ENCODE peak calls at places on chromosomes 5 and 9, in eight cellular contexts. L is foreskin keratinocyte, M is RWPE1, C is H1, D is fibroblast of lung, X is right cardiac atrium, F is aorta, O is H9. B is an unnamed sample.

GRCh38 chr5:107593009-107593408 is 77.7 kb downstream of the EFNA5 start:
- DNase-seq in F (no peak), O (no peak), D (no peak), C (no peak), M (no peak), L (no peak), X (no peak), B (no peak)

GRCh38 chr9:33813712-33814641 is 3.0 kb upstream of the UBE2R2 start:
- DNase-seq in D (peak), X (no peak), C (no peak), M (peak), L (peak), O (no peak), F (no peak), B (no peak)

GRCh38 chr5:172830876-172831662 is 3.0 kb upstream of the ERGIC1 start:
- DNase-seq in L (no peak), O (no peak), C (no peak), M (no peak), X (no peak), D (peak), F (no peak), B (no peak)

GRCh38 chr9:78294290-78295176 is 2.4 kb upstream of the PSAT1 start:
- DNase-seq in X (no peak), M (no peak), F (no peak), C (no peak), O (no peak), D (no peak), L (no peak), B (no peak)

GRCh38 chr5:9538504-9538903 is 7.4 kb downstream of the SEMA5A start:
- DNase-seq in D (no peak), F (no peak), C (no peak), O (no peak), L (no peak), X (no peak), M (no peak), B (no peak)

GRCh38 chr5:180652346-180652745 is 2.9 kb upstream of the FLT4 start:
- DNase-seq in F (no peak), M (no peak), D (no peak), C (no peak), O (no peak), L (no peak), X (no peak), B (no peak)

GRCh38 chr9:14585730-14586473 is 107.3 kb downstream of the ZDHHC21 start:
- DNase-seq in L (no peak), D (no peak), C (no peak), F (no peak), X (no peak), O (no peak), M (no peak), B (no peak)

GRCh38 chr9:27785714-27786100 is 212.4 kb upstream of the C9orf72 start:
- DNase-seq in O (no peak), X (no peak), L (peak), D (no peak), M (peak), C (no peak), F (no peak), B (no peak)

GRCh38 chr9:73869261-73869660 is 627.9 kb upstream of the RORB start:
- DNase-seq in L (peak), M (peak), O (no peak), F (peak), D (peak), X (no peak), C (no peak), B (peak)

GRCh38 chr9:127178646-127179632 is 56.5 kb upstream of the ANGPTL2 start:
- DNase-seq in D (peak), M (no peak), X (no peak), C (no peak), L (no peak), F (peak), O (peak), B (peak)

GRCh38 chr9:14383296-14383695 is 69.4 kb upstream of the NFIB start:
- DNase-seq in O (no peak), X (peak), L (peak), D (peak), C (no peak), M (no peak), F (no peak), B (no peak)

GRCh38 chr9:105466898-105467455 is 19.1 kb downstream of the FSD1L start:
- DNase-seq in X (no peak), L (no peak), F (no peak), D (peak), O (no peak), M (no peak), C (no peak), B (no peak)

GRCh38 chr9:133348763-133349573 is 950 bp downstream of the RPL7A start:
- DNase-seq in F (no peak), D (no peak), O (no peak), M (no peak), L (no peak), X (no peak), C (no peak), B (no peak)

GRCh38 chr9:116437411-116438370 is 249.4 kb upstream of the TRIM32 start:
- DNase-seq in D (no peak), C (no peak), O (no peak), M (no peak), F (no peak), X (no peak), L (no peak), B (no peak)

GRCh38 chr5:105616599-105616998 is 2054.0 kb upstream of the NUDT12 start:
- DNase-seq in D (no peak), L (no peak), O (no peak), X (no peak), M (no peak), C (no peak), F (no peak), B (no peak)

GRCh38 chr9:125965421-125965820 is 218.2 kb downstream of the PBX3 start:
- DNase-seq in F (no peak), M (no peak), O (no peak), X (no peak), C (no peak), D (no peak), L (no peak), B (no peak)

GRCh38 chr9:125961037-125961436 is 213.9 kb downstream of the PBX3 start:
- DNase-seq in C (no peak), M (no peak), F (no peak), O (no peak), L (no peak), D (no peak), X (no peak), B (no peak)

GRCh38 chr9:125966456-125966855 is 219.3 kb downstream of the PBX3 start:
- DNase-seq in F (no peak), L (peak), C (no peak), O (no peak), D (peak), M (peak), X (no peak), B (no peak)

GRCh38 chr9:125964702-125965225 is 217.6 kb downstream of the PBX3 start:
- DNase-seq in M (no peak), L (no peak), C (no peak), O (no peak), F (no peak), D (no peak), X (no peak), B (no peak)

DNA sequence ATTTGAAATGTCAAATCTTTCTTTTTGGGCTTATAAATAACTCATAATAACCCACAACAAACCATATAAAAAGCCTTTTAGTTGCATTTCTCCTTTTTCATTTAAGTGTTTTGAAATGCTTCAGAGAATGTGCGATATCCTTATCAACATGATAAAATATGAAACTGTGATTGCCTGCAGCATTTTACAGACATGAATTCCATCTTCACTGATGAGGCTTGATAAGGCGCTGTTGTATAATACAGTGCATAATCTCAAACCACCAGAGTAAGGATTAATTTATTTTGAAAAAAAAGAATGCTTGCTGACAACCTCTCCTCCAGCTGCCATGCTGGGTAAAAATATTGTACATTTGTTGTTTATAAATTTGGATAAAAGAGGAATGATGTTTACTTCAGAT is 216.8 kb downstream of the PBX3 start:
- DNase-seq in M (no peak), O (no peak), L (no peak), X (no peak), F (no peak), D (no peak), C (no peak), B (no peak)
- H3K27ac ChIP-seq in M (no peak), O (no peak), L (no peak), X (no peak), F (no peak), D (no peak), C (no peak), B (no peak)

DNA sequence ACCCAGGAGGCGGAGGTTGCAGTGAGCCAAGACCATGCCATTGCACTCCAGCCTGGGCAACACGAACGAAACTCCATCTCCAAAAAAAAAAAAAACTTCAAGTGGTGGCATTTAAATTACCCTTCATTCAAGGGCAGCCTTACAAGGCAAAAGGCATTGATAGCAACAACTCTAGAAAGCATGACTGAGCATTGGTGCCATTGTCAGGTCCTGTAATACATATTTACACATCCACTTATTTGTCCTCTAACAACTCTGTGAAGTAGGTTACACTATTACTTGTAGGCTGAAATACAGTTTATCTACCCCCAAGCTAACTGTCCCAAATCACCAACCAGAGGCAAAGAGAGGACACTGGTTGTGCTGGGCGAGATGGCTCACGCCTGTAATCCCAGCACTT is 52.7 kb upstream of the LARP1 start:
- DNase-seq in C (no peak), D (no peak), F (no peak), X (no peak), M (no peak), L (no peak), O (no peak), B (no peak)
- H3K27ac ChIP-seq in C (no peak), D (no peak), F (no peak), X (no peak), M (no peak), L (no peak), O (no peak), B (no peak)

GRCh38 chr5:146698651-146699050 is 179.9 kb downstream of the PPP2R2B start:
- DNase-seq in C (no peak), D (no peak), X (no peak), F (no peak), O (no peak), L (no peak), M (no peak), B (no peak)

GRCh38 chr5:146703499-146703898 is 175.1 kb downstream of the PPP2R2B start:
- DNase-seq in O (no peak), D (no peak), C (no peak), L (peak), F (no peak), X (no peak), M (peak), B (no peak)

GRCh38 chr5:146699129-146699528 is 179.4 kb downstream of the PPP2R2B start:
- DNase-seq in C (no peak), F (no peak), M (no peak), X (no peak), D (no peak), L (no peak), O (no peak), B (no peak)

GRCh38 chr5:146697211-146697610 is 181.2 kb upstream of the GPR151 start:
- DNase-seq in L (no peak), O (no peak), D (no peak), C (no peak), M (no peak), F (no peak), X (no peak), B (no peak)

GRCh38 chr5:146699729-146700430 is 178.7 kb downstream of the PPP2R2B start:
- DNase-seq in C (no peak), O (no peak), D (no peak), F (no peak), X (no peak), M (no peak), L (no peak), B (no peak)
- H3K27ac ChIP-seq in C (no peak), O (no peak), D (no peak), F (no peak), X (no peak), M (no peak), L (no peak), B (no peak)

GRCh38 chr9:4090491-4090890 is 209.4 kb downstream of the GLIS3 start:
- DNase-seq in M (no peak), X (no peak), O (no peak), L (no peak), D (no peak), F (no peak), C (no peak), B (no peak)

GRCh38 chr9:4096121-4096520 is 203.7 kb downstream of the GLIS3 start:
- DNase-seq in D (no peak), F (no peak), O (no peak), C (no peak), M (no peak), L (no peak), X (no peak), B (no peak)

GRCh38 chr9:4088680-4089079 is 211.2 kb downstream of the GLIS3 start:
- DNase-seq in M (no peak), X (peak), L (no peak), C (no peak), F (no peak), D (no peak), O (no peak), B (no peak)

GRCh38 chr9:4097490-4097889 is 202.4 kb downstream of the GLIS3 start:
- DNase-seq in O (no peak), C (no peak), M (no peak), L (no peak), F (no peak), D (no peak), X (no peak), B (no peak)

GRCh38 chr9:4092793-4093709 is 206.8 kb downstream of the GLIS3 start:
- DNase-seq in C (no peak), M (no peak), L (no peak), X (no peak), O (no peak), D (peak), F (peak), B (no peak)
- H3K27ac ChIP-seq in C (no peak), M (no peak), L (no peak), X (peak), O (no peak), D (no peak), F (peak), B (no peak)

GRCh38 chr5:131225282-131225974 is 38.4 kb upstream of the CDC42SE2 start:
- DNase-seq in F (no peak), L (no peak), X (no peak), D (no peak), M (no peak), C (no peak), O (no peak), B (no peak)

GRCh38 chr5:131226899-131227298 is 37.0 kb upstream of the CDC42SE2 start:
- DNase-seq in M (no peak), X (no peak), O (no peak), C (no peak), L (no peak), D (peak), F (no peak), B (no peak)

GRCh38 chr5:131222731-131223130 is 41.1 kb upstream of the CDC42SE2 start:
- DNase-seq in C (no peak), X (no peak), O (no peak), D (no peak), L (no peak), F (no peak), M (no peak), B (no peak)

GRCh38 chr5:131223751-131224386 is 40.0 kb upstream of the CDC42SE2 start:
- DNase-seq in X (no peak), O (no peak), L (no peak), M (no peak), D (no peak), C (no peak), F (no peak), B (no peak)

GRCh38 chr5:131224387-131225191 is 39.3 kb upstream of the CDC42SE2 start:
- DNase-seq in M (no peak), X (peak), F (peak), C (no peak), L (no peak), D (no peak), O (no peak), B (no peak)
- H3K27ac ChIP-seq in M (no peak), X (no peak), F (no peak), C (no peak), L (no peak), D (no peak), O (no peak), B (no peak)

GRCh38 chr9:129933215-129933614 is 98.0 kb downstream of the USP20 start:
- DNase-seq in F (no peak), L (no peak), C (no peak), O (no peak), D (peak), X (no peak), M (no peak), B (no peak)
- H3K27ac ChIP-seq in F (no peak), L (no peak), C (no peak), O (no peak), D (peak), X (no peak), M (no peak), B (no peak)

DNA sequence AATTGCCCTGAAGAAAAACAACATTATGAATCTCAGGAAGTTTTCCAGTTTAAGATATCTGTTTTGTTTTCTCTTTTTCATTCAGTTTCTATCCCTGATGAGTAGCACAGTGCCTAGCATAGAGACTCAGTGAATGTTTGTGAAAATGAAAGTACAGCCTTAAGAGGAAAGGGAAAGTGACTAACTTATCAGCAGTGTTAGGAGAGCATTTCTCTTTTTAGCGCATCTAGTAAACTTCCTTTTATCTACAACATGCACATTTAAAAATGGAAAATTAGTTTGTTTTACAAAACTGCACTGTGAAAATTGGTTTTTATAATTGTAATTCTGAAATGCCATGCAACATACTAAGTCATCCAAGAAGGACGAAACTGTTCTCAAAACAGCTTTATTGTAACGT is 110.8 kb downstream of the SMARCA2 start:
- DNase-seq in F (no peak), L (no peak), M (no peak), O (no peak), X (no peak), D (peak), C (no peak), B (no peak)
- H3K27ac ChIP-seq in F (no peak), L (no peak), M (no peak), O (no peak), X (no peak), D (peak), C (no peak), B (no peak)